ENCODE peak calls at places on chromosome 21, in four cellular contexts. C, B, Q and J are unnamed samples.

GRCh38 chr21:13827201-13827600 is 217.6 kb downstream of the POTED start:
- DNase-seq in B (no peak), Q (no peak), C (no peak), J (no peak)

GRCh38 chr21:20802631-20803260 is 195.5 kb upstream of the NCAM2 start:
- DNase-seq in Q (no peak), C (no peak), B (no peak), J (no peak)

GRCh38 chr21:17577701-17578100 is 35.0 kb downstream of the BTG3 start:
- DNase-seq in Q (no peak), B (no peak), C (no peak), J (no peak)

GRCh38 chr21:27213328-27213727 is 246.4 kb upstream of the ADAMTS5 start:
- DNase-seq in B (no peak), C (no peak), Q (no peak), J (no peak)

GRCh38 chr21:35475006-35475405 is 425.9 kb upstream of the RUNX1 start:
- DNase-seq in C (no peak), Q (no peak), B (no peak), J (no peak)

GRCh38 chr21:42059141-42059540 is 12.0 kb upstream of the UMODL1 start:
- DNase-seq in B (no peak), C (no peak), Q (no peak), J (no peak)

GRCh38 chr21:28537371-28538079 is 455.2 kb downstream of the LTN1 start:
- DNase-seq in C (no peak), B (no peak), Q (no peak), J (no peak)

GRCh38 chr21:29342394-29342957 is 43.8 kb downstream of the BACH1 start:
- DNase-seq in B (no peak), Q (no peak), C (no peak), J (no peak)

GRCh38 chr21:36175771-36176565 is 19.3 kb downstream of the DOP1B start:
- DNase-seq in B (no peak), C (no peak), Q (no peak), J (no peak)

GRCh38 chr21:28375708-28376385 is 616.8 kb downstream of the LTN1 start:
- DNase-seq in Q (no peak), B (no peak), C (no peak), J (no peak)

GRCh38 chr21:38289697-38290096 is 32.9 kb downstream of the KCNJ15 start:
- DNase-seq in Q (no peak), B (no peak), C (no peak), J (no peak)

GRCh38 chr21:41141031-41141457 is 26.9 kb upstream of the BACE2 start:
- DNase-seq in B (no peak), C (no peak), Q (no peak), J (no peak)

GRCh38 chr21:39911286-39911685 is 44.0 kb downstream of the PCP4 start:
- DNase-seq in Q (no peak), C (no peak), B (no peak), J (no peak)

GRCh38 chr21:15850645-15851044 is 120.9 kb downstream of the USP25 start:
- DNase-seq in B (peak; percentile 1), Q (no peak), C (no peak), J (no peak)

GRCh38 chr21:29105218-29105617 is 25.2 kb upstream of the MAP3K7CL start:
- DNase-seq in C (no peak), B (peak; percentile 8), Q (no peak), J (no peak)

GRCh38 chr21:39714331-39714730 is 30.7 kb upstream of the IGSF5 start:
- DNase-seq in B (no peak), C (no peak), Q (no peak), J (no peak)

GRCh38 chr21:42429856-42430255 is 26.2 kb downstream of the UBASH3A start:
- DNase-seq in B (no peak), C (no peak), Q (no peak), J (no peak)

GRCh38 chr21:38392722-38393121 is 105.6 kb downstream of the ERG start:
- DNase-seq in C (no peak), Q (no peak), B (no peak), J (no peak)

GRCh38 chr21:17270234-17270633 is 242.6 kb upstream of the CXADR start:
- DNase-seq in C (peak; percentile 6), B (peak; percentile 34), Q (no peak), J (no peak)

GRCh38 chr21:29382029-29382654 is 83.4 kb downstream of the BACH1 start:
- DNase-seq in Q (no peak), B (peak; percentile 10), C (no peak), J (no peak)

GRCh38 chr21:34351786-34352241 is 12.0 kb upstream of the KCNE2 start:
- DNase-seq in C (peak; percentile 66), Q (peak; percentile 27), B (peak; percentile 80), J (peak; percentile 36)

GRCh38 chr21:39014751-39015150 is 168.5 kb downstream of the PSMG1 start:
- DNase-seq in Q (no peak), B (no peak), C (no peak), J (no peak)

GRCh38 chr21:41381731-41382130 is 19.9 kb downstream of the MX2 start:
- DNase-seq in B (no peak), C (no peak), Q (no peak), J (no peak)

GRCh38 chr21:45454081-45454923 is 49.3 kb downstream of the COL18A1 start:
- DNase-seq in C (no peak), B (no peak), Q (no peak), J (no peak)
- TF ChIP-seq POLR2AphosphoS5 in C (no peak), B (no peak), Q (no peak), J (no peak)

DNA sequence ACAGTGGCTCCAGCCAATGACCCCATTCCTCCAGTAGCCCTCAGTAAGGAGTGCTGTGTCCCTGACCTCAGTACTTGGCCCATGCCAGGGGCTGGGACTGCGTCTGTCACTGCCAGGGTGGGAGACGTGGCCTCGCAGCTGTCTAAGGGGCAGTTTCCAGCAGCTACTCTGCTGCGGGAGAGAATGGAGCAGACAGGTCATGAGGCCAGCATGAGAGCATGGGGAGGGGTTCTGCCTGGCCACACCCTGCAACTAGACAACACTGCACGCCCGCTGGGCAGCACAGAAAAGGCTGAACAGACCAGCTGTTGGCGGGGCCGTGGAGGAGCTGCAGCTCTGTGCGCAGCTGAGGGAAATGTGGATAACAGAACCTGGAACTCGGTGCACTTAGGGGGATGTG is 91.6 kb upstream of the COL6A1 start:
- DNase-seq in B (no peak), Q (no peak), C (no peak), J (no peak)
- TF ChIP-seq TAF1 in B (no peak), Q (no peak), C (no peak), J (no peak)

GRCh38 chr21:43812139-43812821 is 22.9 kb downstream of the RRP1 start:
- DNase-seq in B (peak; percentile 21), Q (no peak), C (no peak), J (no peak)

GRCh38 chr21:43815107-43815742 is 25.8 kb downstream of the RRP1 start:
- DNase-seq in Q (no peak), C (peak; percentile 85), B (no peak), J (no peak)

GRCh38 chr21:43814215-43815106 is 25.1 kb downstream of the RRP1 start:
- DNase-seq in Q (no peak), B (no peak), C (no peak), J (no peak)

GRCh38 chr21:43811262-43812105 is 22.1 kb downstream of the RRP1 start:
- DNase-seq in C (no peak), B (no peak), Q (no peak), J (no peak)

DNA sequence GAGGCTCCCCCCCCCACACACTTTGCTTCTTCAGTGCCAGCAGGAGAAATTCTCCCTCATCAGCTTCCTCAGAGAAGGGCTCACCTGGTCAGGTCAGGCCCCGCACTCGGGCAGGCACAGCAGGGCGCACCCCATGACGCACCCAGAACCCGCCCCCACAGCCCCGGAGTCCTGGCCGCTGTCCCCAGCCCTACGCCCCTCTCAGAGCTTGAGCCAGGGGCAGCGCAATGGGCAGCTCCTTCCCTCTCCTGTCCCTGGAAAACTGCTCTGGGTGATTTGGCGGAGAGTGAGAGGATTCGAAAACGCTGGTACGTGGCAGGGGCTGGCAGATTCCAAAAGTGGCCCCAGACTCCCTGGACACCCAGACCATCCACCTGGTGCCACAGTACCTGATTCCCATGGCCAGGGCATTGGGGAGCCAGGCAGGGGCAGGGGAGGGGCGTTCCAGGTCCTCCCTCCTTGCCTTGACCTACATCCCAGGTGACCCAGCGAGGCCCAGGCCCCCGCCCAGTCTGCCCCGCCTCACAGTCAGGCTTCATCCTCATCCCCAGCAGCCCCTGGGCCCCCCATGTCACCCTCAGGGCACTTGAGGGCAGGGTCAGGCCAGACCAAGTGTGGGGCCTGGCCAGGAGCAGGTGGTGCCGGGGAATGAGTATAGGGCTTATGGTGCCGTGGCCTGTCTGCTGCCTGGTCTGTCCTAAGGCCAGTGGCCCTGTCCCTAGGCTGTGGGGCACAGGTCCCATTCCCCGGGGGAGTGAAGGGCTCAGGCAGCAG is 23.8 kb downstream of the RRP1 start:
- DNase-seq in B (no peak), C (no peak), Q (no peak), J (no peak)
- TF ChIP-seq POLR2A in B (no peak), C (peak; percentile 37), Q (no peak), J (no peak)

GRCh38 chr21:43916691-43917514 is 51.9 kb downstream of the AGPAT3 start:
- DNase-seq in Q (peak; percentile 79), C (peak; percentile 84), B (no peak), J (peak; percentile 67)
- TF ChIP-seq POLR2AphosphoS5 in Q (no peak), C (no peak), B (no peak), J (no peak)